ENCODE peak calls at places on chromosomes 11 and 22, in eight cellular contexts. Z is MM.1S, N is PC-3, W is neuronal stem cell, A is GM23248, R is H9, L is HCT116, I is mesenchymal stem cell. B is an unnamed sample.

GRCh38 chr11:72736452-72737069 is 15.6 kb downstream of the ARAP1 start:
- DNase-seq in Z (no peak), N (peak), W (no peak), A (peak), R (no peak), L (peak), I (peak), B (peak)

GRCh38 chr11:11667056-11667455 is 45.3 kb upstream of the GALNT18 start:
- DNase-seq in Z (no peak), N (peak), W (no peak), A (peak), R (no peak), L (no peak), I (no peak), B (peak)

GRCh38 chr11:124872741-124873140 is 7.5 kb downstream of the ROBO3 start:
- DNase-seq in Z (no peak), N (no peak), W (no peak), A (no peak), R (peak), L (no peak), I (no peak), B (peak)

GRCh38 chr11:72036687-72037086 is 38.0 kb downstream of the IL18BP start:
- DNase-seq in Z (no peak), N (no peak), W (no peak), A (no peak), R (no peak), L (no peak), I (no peak), B (peak)

GRCh38 chr11:114762437-114762836 is 84.1 kb downstream of the NXPE2 start:
- DNase-seq in Z (no peak), N (peak), W (peak), A (peak), R (peak), L (no peak), I (peak), B (peak)

GRCh38 chr11:104198576-104198975 is 34.6 kb upstream of the PDGFD start:
- DNase-seq in Z (no peak), N (no peak), W (no peak), A (peak), R (no peak), L (no peak), I (no peak), B (no peak)

GRCh38 chr11:33598426-33599069 is 102.1 kb downstream of the C11orf91 start:
- DNase-seq in Z (no peak), N (no peak), W (peak), A (no peak), R (peak), L (no peak), I (no peak), B (peak)

GRCh38 chr11:12121011-12121410 is 10.6 kb downstream of the MICAL2 start:
- DNase-seq in Z (no peak), N (no peak), W (no peak), A (no peak), R (no peak), L (no peak), I (no peak), B (no peak)

GRCh38 chr22:49499433-49500075 is 328.1 kb downstream of the BRD1 start:
- DNase-seq in Z (no peak), N (no peak), W (no peak), A (no peak), R (no peak), L (no peak), I (no peak), B (peak)

GRCh38 chr11:33016654-33017053 is 976 bp downstream of the DEPDC7 start:
- DNase-seq in Z (no peak), N (peak), W (no peak), A (peak), R (no peak), L (no peak), I (no peak), B (no peak)

GRCh38 chr11:70894566-70894965 is 357.8 kb downstream of the SHANK2 start:
- DNase-seq in Z (no peak), N (no peak), W (no peak), A (no peak), R (no peak), L (no peak), I (no peak), B (no peak)
- H2AFZ ChIP-seq in Z (no peak), N (no peak), W (no peak), A (no peak), R (no peak), L (no peak), I (no peak), B (no peak)

GRCh38 chr22:44360306-44360685 is 47.5 kb upstream of the SHISAL1 start:
- DNase-seq in Z (no peak), N (no peak), W (no peak), A (no peak), R (no peak), L (no peak), I (no peak), B (no peak)
- H3K4me2 ChIP-seq in Z (no peak), N (peak), W (no peak), A (no peak), R (no peak), L (no peak), I (no peak), B (no peak)

DNA sequence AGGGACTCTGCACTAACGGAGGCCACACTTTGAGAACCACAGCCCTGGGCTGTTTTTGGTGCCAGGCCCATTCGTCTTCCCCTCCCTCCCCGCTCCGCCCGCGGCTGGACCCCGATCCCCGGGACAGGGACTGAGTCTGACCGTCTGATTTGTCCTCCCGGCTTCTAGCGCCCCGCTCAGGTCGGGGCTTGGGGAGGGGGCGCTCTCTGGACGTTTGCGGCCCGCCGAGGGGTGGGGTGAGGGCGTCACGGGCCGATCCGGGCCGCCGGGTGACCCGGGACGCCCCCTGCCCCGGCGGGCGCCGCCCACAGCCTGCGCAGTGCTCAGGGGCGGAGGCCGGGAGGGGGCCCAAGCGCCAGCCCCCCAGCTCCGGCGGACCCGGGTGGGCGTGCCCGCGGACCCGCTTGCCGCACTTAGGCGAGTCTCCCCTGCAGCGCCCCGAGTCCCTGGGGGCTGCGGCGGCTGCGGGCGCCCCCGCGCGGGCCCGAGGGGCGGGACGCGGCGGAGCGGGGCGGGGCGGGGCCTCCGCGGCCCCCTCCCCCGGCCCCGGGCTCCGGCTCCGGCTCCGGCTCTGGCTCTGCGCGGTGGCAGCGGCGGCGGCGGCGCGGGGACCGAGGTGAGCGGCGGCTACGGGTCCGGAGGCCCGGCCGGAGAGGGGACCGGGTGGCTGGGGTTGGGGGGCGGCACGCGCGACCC is 33.7 kb upstream of the PRR5 start:
- DNase-seq in Z (no peak), N (no peak), W (peak), A (peak), R (peak), L (no peak), I (no peak), B (no peak)
- H2AFZ ChIP-seq in Z (no peak), N (no peak), W (peak), A (peak), R (no peak), L (no peak), I (peak), B (no peak)

GRCh38 chr11:57781529-57781943 is 19.9 kb downstream of the CTNND1 start:
- DNase-seq in Z (no peak), N (peak), W (no peak), A (no peak), R (peak), L (peak), I (peak), B (no peak)
- H3K4me2 ChIP-seq in Z (no peak), N (peak), W (no peak), A (no peak), R (peak), L (peak), I (no peak), B (no peak)

GRCh38 chr11:128964463-128964930 is 21.8 kb upstream of the TP53AIP1 start:
- DNase-seq in Z (no peak), N (no peak), W (no peak), A (no peak), R (no peak), L (no peak), I (no peak), B (no peak)
- H2AFZ ChIP-seq in Z (no peak), N (no peak), W (no peak), A (no peak), R (no peak), L (no peak), I (no peak), B (no peak)

GRCh38 chr11:56716379-56716854 is 17.5 kb downstream of the OR9G1 start:
- DNase-seq in Z (no peak), N (peak), W (no peak), A (no peak), R (no peak), L (no peak), I (no peak), B (no peak)
- H3K4me2 ChIP-seq in Z (no peak), N (no peak), W (no peak), A (no peak), R (no peak), L (no peak), I (no peak), B (no peak)

GRCh38 chr11:45665206-45665932 is at the start of gene CHST1:
- DNase-seq in Z (peak), N (no peak), W (no peak), A (peak), R (peak), L (no peak), I (peak), B (no peak)
- H2AFZ ChIP-seq in Z (no peak), N (no peak), W (peak), A (peak), R (no peak), L (no peak), I (peak), B (no peak)

GRCh38 chr22:20062043-20062765 is 17.8 kb upstream of the DGCR8 start:
- DNase-seq in Z (no peak), N (no peak), W (no peak), A (no peak), R (no peak), L (no peak), I (no peak), B (no peak)

GRCh38 chr22:20063271-20064139 is 16.5 kb upstream of the DGCR8 start:
- DNase-seq in Z (no peak), N (no peak), W (no peak), A (no peak), R (no peak), L (no peak), I (no peak), B (no peak)

GRCh38 chr22:20064545-20065262 is 15.3 kb upstream of the DGCR8 start:
- DNase-seq in Z (no peak), N (no peak), W (no peak), A (no peak), R (no peak), L (no peak), I (no peak), B (no peak)

GRCh38 chr22:20062766-20063083 is 17.3 kb upstream of the DGCR8 start:
- DNase-seq in Z (no peak), N (peak), W (no peak), A (peak), R (no peak), L (peak), I (peak), B (no peak)

DNA sequence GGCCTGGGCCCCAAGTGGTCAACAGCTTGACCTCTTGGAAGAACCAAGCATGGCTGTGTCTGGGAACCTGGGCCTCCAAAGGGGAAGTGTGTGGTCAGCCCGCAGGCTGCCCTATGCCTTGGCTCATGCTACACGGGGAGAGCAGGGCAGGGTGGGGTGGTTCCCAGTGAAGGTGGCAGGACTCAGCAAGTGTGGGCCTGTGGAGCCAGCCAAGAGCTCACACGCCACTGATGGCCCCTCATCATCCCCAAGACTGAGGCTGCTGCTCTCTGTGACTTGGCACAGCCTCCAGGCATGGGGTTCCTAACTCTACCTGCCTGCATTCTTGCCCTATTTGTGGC is 15.9 kb upstream of the DGCR8 start:
- DNase-seq in Z (no peak), N (no peak), W (no peak), A (no peak), R (no peak), L (no peak), I (no peak), B (no peak)
- H3K4me2 ChIP-seq in Z (no peak), N (no peak), W (no peak), A (no peak), R (no peak), L (no peak), I (no peak), B (no peak)